ENCODE peak calls at places on chromosomes 4 and X, in four cellular contexts. One of them, this sample, is unnamed.
A peak's percentile ranks its signal among the peaks of the same experiment; 100 is the strongest.

GRCh38 chr4:653080-653821 is 20.8 kb downstream of the ATP5ME start:
- DNase-seq in K562: no peak
- DNase-seq in GM12878: no peak
- DNase-seq in HepG2: no peak
- DNase-seq in this sample: no peak

GRCh38 chr4:35520059-35520458 is 724.3 kb downstream of the ARAP2 start:
- DNase-seq in GM12878: no peak
- DNase-seq in HepG2: no peak
- DNase-seq in K562: no peak
- DNase-seq in this sample: no peak

GRCh38 chrX:115894087-115894486 is 276.5 kb upstream of the AGTR2 start:
- DNase-seq in K562: no peak
- DNase-seq in HepG2: peak; percentile 63
- DNase-seq in GM12878: peak; percentile 58
- DNase-seq in this sample: peak; percentile 45

GRCh38 chr4:120865985-120866384 is 56.5 kb downstream of the PRDM5 start:
- DNase-seq in K562: no peak
- DNase-seq in GM12878: no peak
- DNase-seq in HepG2: no peak
- DNase-seq in this sample: no peak

GRCh38 chr4:26298198-26298950 is 22.4 kb upstream of the RBPJ start:
- DNase-seq in HepG2: no peak
- DNase-seq in K562: no peak
- DNase-seq in GM12878: no peak
- DNase-seq in this sample: no peak

GRCh38 chr4:141058739-141059507 is 74.3 kb downstream of the RNF150 start:
- DNase-seq in HepG2: no peak
- DNase-seq in K562: no peak
- DNase-seq in GM12878: no peak
- DNase-seq in this sample: no peak

GRCh38 chr4:47640911-47641310 is 155.8 kb downstream of the ATP10D start:
- DNase-seq in GM12878: no peak
- DNase-seq in HepG2: no peak
- DNase-seq in K562: no peak
- DNase-seq in this sample: no peak

GRCh38 chr4:93237526-93237925 is 591.0 kb upstream of the ATOH1 start:
- DNase-seq in GM12878: no peak
- DNase-seq in K562: no peak
- DNase-seq in HepG2: no peak
- DNase-seq in this sample: no peak

GRCh38 chr4:1449833-1450741 is 43.8 kb upstream of the NKX1-1 start:
- DNase-seq in HepG2: no peak
- DNase-seq in K562: no peak
- DNase-seq in GM12878: no peak
- DNase-seq in this sample: no peak

GRCh38 chrX:154441564-154441963 is 2.4 kb upstream of the FAM50A start:
- DNase-seq in HepG2: no peak
- DNase-seq in K562: no peak
- DNase-seq in GM12878: no peak
- DNase-seq in this sample: no peak

GRCh38 chr4:166481739-166482138 is 608.7 kb downstream of the TLL1 start:
- DNase-seq in K562: no peak
- DNase-seq in HepG2: no peak
- DNase-seq in GM12878: peak; percentile 19
- DNase-seq in this sample: no peak

GRCh38 chr4:22434895-22435294 is 81.0 kb downstream of the ADGRA3 start:
- DNase-seq in K562: peak; percentile 12
- DNase-seq in GM12878: no peak
- DNase-seq in HepG2: peak; percentile 59
- DNase-seq in this sample: peak; percentile 32

GRCh38 chr4:7519638-7520373 is 85.1 kb upstream of the PSAPL1 start:
- DNase-seq in K562: no peak
- DNase-seq in GM12878: no peak
- DNase-seq in HepG2: no peak
- DNase-seq in this sample: no peak

GRCh38 chr4:155288999-155289398 is 80.6 kb downstream of the NPY2R start:
- DNase-seq in K562: no peak
- DNase-seq in HepG2: no peak
- DNase-seq in GM12878: no peak
- DNase-seq in this sample: no peak

GRCh38 chr4:2835978-2836377 is 7.7 kb upstream of the ADD1 start:
- DNase-seq in GM12878: no peak
- DNase-seq in HepG2: no peak
- DNase-seq in K562: no peak
- DNase-seq in this sample: no peak

GRCh38 chr4:2837904-2838496 is 5.6 kb upstream of the ADD1 start:
- DNase-seq in K562: no peak
- DNase-seq in HepG2: no peak
- DNase-seq in GM12878: no peak
- DNase-seq in this sample: no peak

GRCh38 chr4:2836391-2836859 is 7.2 kb upstream of the ADD1 start:
- DNase-seq in GM12878: no peak
- DNase-seq in K562: no peak
- DNase-seq in HepG2: no peak
- DNase-seq in this sample: no peak

GRCh38 chr4:2839060-2839459 is 4.6 kb upstream of the ADD1 start:
- DNase-seq in K562: no peak
- DNase-seq in HepG2: no peak
- DNase-seq in GM12878: no peak
- DNase-seq in this sample: no peak

GRCh38 chr4:2837110-2837903 is 6.3 kb upstream of the ADD1 start:
- DNase-seq in GM12878: no peak
- DNase-seq in K562: no peak
- DNase-seq in HepG2: no peak
- DNase-seq in this sample: no peak
- TF ChIP-seq TARDBP in GM12878: no peak
- TF ChIP-seq TARDBP in K562: no peak
- TF ChIP-seq TARDBP in HepG2: no peak
- TF ChIP-seq TARDBP in this sample: no peak

GRCh38 chr4:164803702-164804101 is 49.8 kb downstream of the SMIM31 start:
- DNase-seq in HepG2: no peak
- DNase-seq in GM12878: no peak
- DNase-seq in K562: no peak
- DNase-seq in this sample: no peak

GRCh38 chr4:164802301-164802700 is 48.4 kb downstream of the SMIM31 start:
- DNase-seq in GM12878: no peak
- DNase-seq in K562: no peak
- DNase-seq in HepG2: no peak
- DNase-seq in this sample: no peak

DNA sequence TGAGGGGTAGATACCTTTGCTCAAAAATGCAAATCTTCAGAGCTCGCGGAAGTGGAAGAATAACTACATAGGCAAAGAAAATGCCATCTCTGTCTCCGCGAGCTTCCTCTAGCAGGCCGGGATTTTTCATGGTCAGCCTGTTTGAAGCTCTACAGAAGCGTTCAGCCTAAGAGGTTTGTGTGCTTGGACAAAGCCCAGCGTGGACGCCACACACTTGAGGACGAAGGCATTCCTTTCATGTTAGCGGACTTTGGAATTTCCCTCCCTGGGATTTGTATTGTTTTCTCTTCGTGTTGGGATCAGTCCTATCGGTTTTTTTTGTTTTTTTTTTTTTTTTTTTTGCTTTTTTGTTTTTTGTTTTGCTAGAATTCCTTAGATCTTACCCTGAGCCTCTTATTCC is 53.7 kb downstream of the SMIM31 start:
- DNase-seq in GM12878: no peak
- DNase-seq in K562: no peak
- DNase-seq in HepG2: peak; percentile 74
- DNase-seq in this sample: no peak
- TF ChIP-seq TARDBP in GM12878: no peak
- TF ChIP-seq TARDBP in K562: no peak
- TF ChIP-seq TARDBP in HepG2: no peak
- TF ChIP-seq TARDBP in this sample: no peak

DNA sequence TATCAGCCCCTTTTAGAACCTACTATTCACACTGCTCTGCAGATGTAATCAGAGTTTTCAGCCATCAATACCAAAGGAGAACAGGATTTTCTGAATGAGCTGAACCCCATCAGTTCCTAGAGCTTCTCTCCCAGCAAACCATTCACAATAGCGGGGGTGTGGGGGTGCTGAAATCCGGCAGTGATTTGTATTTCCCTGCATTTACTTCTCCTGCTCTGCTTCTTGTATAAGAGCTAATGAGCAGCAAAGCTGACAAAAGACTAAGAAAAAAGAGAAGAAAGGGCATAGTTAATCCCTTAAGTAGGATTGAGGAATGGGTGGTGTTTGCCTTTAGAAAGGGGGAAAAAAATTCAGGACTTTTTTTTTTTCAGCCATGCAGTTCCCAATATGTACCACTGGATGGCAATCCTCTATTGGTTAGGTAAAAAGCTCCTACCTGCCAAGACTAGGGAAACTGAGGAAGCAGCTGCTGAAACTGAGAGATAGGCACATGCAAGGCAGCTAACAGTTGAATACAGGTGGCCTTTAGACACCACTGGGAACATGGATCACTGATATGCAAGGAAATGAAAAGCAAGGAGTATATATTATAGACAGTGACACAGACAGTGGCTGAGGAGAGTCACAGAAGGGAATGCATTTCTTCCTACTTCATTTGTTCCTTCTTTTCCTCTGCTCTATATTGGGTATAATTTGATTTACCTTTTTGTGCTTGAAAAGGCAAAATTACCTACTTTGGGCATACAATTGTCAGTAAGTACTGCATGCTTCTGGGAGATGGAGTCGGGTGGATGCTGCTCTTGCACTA is 217.9 kb downstream of the HS6ST2 start:
- DNase-seq in K562: peak; percentile 19
- DNase-seq in GM12878: no peak
- DNase-seq in HepG2: no peak
- DNase-seq in this sample: no peak
- TF ChIP-seq TARDBP in K562: no peak
- TF ChIP-seq TARDBP in GM12878: no peak
- TF ChIP-seq TARDBP in HepG2: no peak
- TF ChIP-seq TARDBP in this sample: no peak

DNA sequence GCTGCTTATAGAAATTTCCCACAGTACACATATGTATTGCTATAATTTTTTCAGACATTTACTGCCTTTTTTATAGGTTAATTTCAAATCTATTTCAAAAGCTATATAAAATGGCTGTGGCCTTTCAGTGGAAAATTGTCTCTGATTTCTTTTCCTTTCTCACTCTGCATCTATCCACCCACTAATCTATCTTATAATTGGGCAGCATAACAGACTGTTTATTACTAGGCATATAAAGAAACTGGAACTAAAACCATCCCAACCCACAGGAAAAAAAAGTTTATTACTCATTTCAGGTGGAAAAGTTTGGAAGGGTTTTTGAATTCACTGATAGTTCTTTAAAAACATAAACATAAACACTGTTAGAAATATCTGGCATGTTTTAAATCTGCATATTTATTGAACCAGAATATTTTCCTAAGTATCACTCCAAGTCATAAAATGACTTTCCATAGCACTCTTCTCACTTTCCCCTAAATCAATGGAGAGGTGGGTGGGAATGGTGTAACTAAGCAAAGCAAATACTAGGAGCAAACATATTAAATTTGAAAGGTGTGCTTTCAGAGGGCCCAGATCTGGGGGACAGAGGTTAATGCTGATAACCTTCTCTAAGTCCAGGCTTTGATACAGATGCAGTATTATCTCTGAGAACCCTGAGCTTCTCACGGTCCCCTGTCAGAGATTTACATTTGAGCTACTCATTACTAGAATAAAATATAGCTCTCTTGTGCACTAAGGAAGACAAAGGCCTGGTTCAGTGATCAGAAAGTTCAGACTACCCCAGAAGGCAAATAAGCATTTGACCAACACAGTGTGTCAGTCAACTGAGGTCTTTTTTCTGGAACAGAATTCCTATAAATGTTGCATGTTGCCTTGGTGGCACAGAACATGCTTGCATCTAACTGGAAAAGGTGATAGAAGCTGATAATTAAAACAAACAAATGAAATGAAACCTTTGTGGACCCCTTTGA is 328.3 kb downstream of the UNC5C start:
- DNase-seq in HepG2: peak; percentile 66
- DNase-seq in GM12878: no peak
- DNase-seq in K562: no peak
- DNase-seq in this sample: no peak
- TF ChIP-seq TARDBP in HepG2: no peak
- TF ChIP-seq TARDBP in GM12878: no peak
- TF ChIP-seq TARDBP in K562: no peak
- TF ChIP-seq TARDBP in this sample: no peak

GRCh38 chr4:44629280-44629866 is 22.1 kb downstream of the YIPF7 start:
- DNase-seq in K562: peak; percentile 45
- DNase-seq in GM12878: peak; percentile 12
- DNase-seq in HepG2: peak; percentile 41
- DNase-seq in this sample: peak; percentile 35
- TF ChIP-seq TARDBP in K562: no peak
- TF ChIP-seq TARDBP in GM12878: no peak
- TF ChIP-seq TARDBP in HepG2: no peak
- TF ChIP-seq TARDBP in this sample: no peak

DNA sequence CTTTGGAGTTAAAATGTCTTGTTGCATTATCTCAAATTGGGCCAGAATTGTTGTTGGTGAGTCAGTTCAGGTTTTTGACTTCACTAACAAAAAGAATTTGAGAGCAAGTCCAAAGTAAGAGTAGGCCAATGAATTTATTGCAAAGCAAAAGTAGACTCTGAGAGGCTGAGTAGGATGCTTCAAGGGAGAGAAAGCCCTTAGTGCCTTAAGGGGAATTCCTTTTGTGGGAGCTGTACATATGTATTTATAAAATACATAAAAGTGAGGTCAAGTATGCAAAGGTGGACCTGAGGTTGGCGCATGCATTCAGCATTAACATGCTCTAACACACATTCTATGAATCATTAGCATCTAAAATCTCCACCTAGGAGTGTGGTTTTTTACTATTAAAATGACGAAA is 565.4 kb downstream of the GRXCR1 start:
- DNase-seq in HepG2: no peak
- DNase-seq in K562: no peak
- DNase-seq in GM12878: no peak
- DNase-seq in this sample: no peak
- TF ChIP-seq TARDBP in HepG2: no peak
- TF ChIP-seq TARDBP in K562: no peak
- TF ChIP-seq TARDBP in GM12878: no peak
- TF ChIP-seq TARDBP in this sample: no peak

GRCh38 chr4:122577808-122578781 is 42.8 kb downstream of the IL21 start:
- DNase-seq in K562: peak; percentile 68
- DNase-seq in GM12878: no peak
- DNase-seq in HepG2: peak; percentile 41
- DNase-seq in this sample: peak; percentile 60

GRCh38 chr4:122577189-122577553 is 43.7 kb downstream of the IL21 start:
- DNase-seq in HepG2: no peak
- DNase-seq in K562: no peak
- DNase-seq in GM12878: no peak
- DNase-seq in this sample: no peak

GRCh38 chr4:122576261-122577188 is 44.3 kb downstream of the IL21 start:
- DNase-seq in GM12878: no peak
- DNase-seq in K562: peak; percentile 27
- DNase-seq in HepG2: peak; percentile 46
- DNase-seq in this sample: peak; percentile 38
- TF ChIP-seq TARDBP in GM12878: no peak
- TF ChIP-seq TARDBP in K562: no peak
- TF ChIP-seq TARDBP in HepG2: no peak
- TF ChIP-seq TARDBP in this sample: no peak

DNA sequence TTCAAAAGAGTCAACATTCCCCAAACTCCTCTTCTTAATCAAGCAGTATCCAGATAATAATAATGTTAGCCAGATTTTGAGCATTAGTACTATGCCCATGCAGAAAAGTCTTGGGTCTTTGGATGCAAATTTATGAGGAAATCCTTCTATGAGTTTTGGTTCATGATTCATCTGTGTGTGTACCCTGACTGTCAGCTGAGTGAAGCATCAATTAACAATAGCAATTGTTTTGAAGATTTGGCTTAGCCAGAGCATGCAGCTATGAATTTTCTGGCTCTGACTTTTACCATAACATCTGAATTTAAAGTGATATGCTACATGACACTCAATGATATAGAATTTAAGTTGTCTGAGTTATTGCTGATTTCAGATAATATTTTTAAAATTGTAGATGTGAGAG is 145.8 kb downstream of the KLHL4 start:
- DNase-seq in HepG2: no peak
- DNase-seq in K562: no peak
- DNase-seq in GM12878: no peak
- DNase-seq in this sample: no peak
- TF ChIP-seq TARDBP in HepG2: no peak
- TF ChIP-seq TARDBP in K562: no peak
- TF ChIP-seq TARDBP in GM12878: no peak
- TF ChIP-seq TARDBP in this sample: no peak